ENCODE peak calls at places on chromosomes 16 and 17, in nine cellular contexts. X is sigmoid colon, L is endothelial cell of umbilical vein, Z is adrenal gland, E is body of pancreas, O is heart left ventricle, F is stomach, G is spleen, H is gastrocnemius medialis. N is an unnamed sample.

GRCh38 chr17:8754890-8755289 is 3.5 kb downstream of the SPDYE4 start:
- DNase-seq in E (no peak), O (no peak), Z (no peak), H (no peak), L (no peak), X (no peak), F (no peak), G (no peak), N (no peak)

GRCh38 chr17:49930880-49931279 is 38.1 kb upstream of the DLX4 start:
- DNase-seq in X (no peak), Z (no peak), O (no peak), G (no peak), H (no peak), F (no peak), L (no peak), E (no peak), N (no peak)

GRCh38 chr17:1485311-1485747 is 7.2 kb downstream of the MYO1C start:
- DNase-seq in H (no peak), L (peak; percentile 26), E (peak; percentile 58), Z (peak; percentile 39), F (peak; percentile 39), O (peak; percentile 88), G (peak; percentile 89), X (no peak), N (no peak)

GRCh38 chr17:63246344-63246743 is 199.8 kb downstream of the CYB561 start:
- DNase-seq in H (no peak), Z (no peak), E (no peak), F (no peak), G (no peak), X (no peak), O (no peak), L (no peak), N (no peak)

GRCh38 chr17:8488931-8489330 is 53.2 kb downstream of the NDEL1 start:
- DNase-seq in X (peak; percentile 85), L (peak; percentile 38), O (no peak), H (no peak), G (no peak), Z (peak; percentile 80), E (peak; percentile 26), F (no peak), N (peak; percentile 15)

GRCh38 chr17:56389356-56389755 is 204.1 kb upstream of the NOG start:
- DNase-seq in L (no peak), Z (no peak), X (no peak), O (no peak), G (no peak), F (no peak), H (no peak), E (no peak), N (no peak)

GRCh38 chr17:352421-353212 is at the start of gene RPH3AL:
- DNase-seq in G (no peak), X (no peak), L (peak; percentile 69), H (peak; percentile 18), F (peak; percentile 88), Z (peak; percentile 74), E (peak; percentile 95), O (no peak), N (no peak)

GRCh38 chr17:78849026-78849425 is 8.4 kb upstream of the USP36 start:
- DNase-seq in G (no peak), X (no peak), L (no peak), H (no peak), F (no peak), E (no peak), O (peak; percentile 20), Z (no peak), N (no peak)

GRCh38 chr17:81898029-81898866 is 3.8 kb upstream of the NPB start:
- DNase-seq in E (no peak), H (no peak), G (no peak), F (no peak), X (no peak), Z (no peak), L (no peak), O (peak; percentile 41), N (no peak)

GRCh38 chr16:47051031-47051430 is 77.6 kb upstream of the DNAJA2 start:
- DNase-seq in G (peak; percentile 66), L (no peak), Z (no peak), F (no peak), H (no peak), X (no peak), O (no peak), E (no peak), N (no peak)

GRCh38 chr17:75996665-75997590 is 3.7 kb upstream of the CDK3 start:
- DNase-seq in H (no peak), L (no peak), E (no peak), X (peak; percentile 68), G (peak; percentile 79), O (peak; percentile 66), Z (no peak), F (peak; percentile 63), N (no peak)

GRCh38 chr16:89146211-89147005 is 25.1 kb upstream of the CDH15 start:
- DNase-seq in L (no peak), O (peak; percentile 58), Z (no peak), X (no peak), G (peak; percentile 58), F (no peak), E (no peak), H (no peak), N (no peak)

GRCh38 chr17:34598161-34598776 is 18.9 kb downstream of the TMEM132E start:
- DNase-seq in Z (no peak), G (no peak), L (no peak), O (no peak), E (no peak), F (no peak), H (no peak), X (no peak), N (peak; percentile 37)

GRCh38 chr17:83161298-83162034 is 82.1 kb downstream of the METRNL start:
- DNase-seq in H (no peak), O (no peak), L (no peak), G (no peak), E (no peak), Z (no peak), X (peak; percentile 40), F (no peak), N (no peak)

GRCh38 chr16:20675488-20676267 is 21.8 kb downstream of the ACSM1 start:
- DNase-seq in L (peak; percentile 26), F (peak; percentile 72), H (no peak), O (no peak), Z (no peak), X (peak; percentile 71), G (peak; percentile 79), E (peak; percentile 77), N (peak; percentile 81)

GRCh38 chr17:40443196-40443987 is at the start of gene IGFBP4:
- DNase-seq in X (peak; percentile 94), F (peak; percentile 77), L (peak; percentile 69), Z (peak; percentile 66), O (peak; percentile 92), H (peak; percentile 56), E (peak; percentile 75), G (peak; percentile 95), N (peak; percentile 77)

GRCh38 chr17:49779730-49780220 is 8.7 kb upstream of the KAT7 start:
- DNase-seq in F (no peak), E (peak; percentile 61), G (no peak), Z (peak; percentile 59), X (no peak), L (peak; percentile 79), H (no peak), O (no peak), N (no peak)

GRCh38 chr17:72425796-72426173 is 305.0 kb downstream of the SOX9 start:
- DNase-seq in X (no peak), O (no peak), F (no peak), Z (no peak), L (no peak), G (no peak), E (no peak), H (no peak), N (no peak)

GRCh38 chr17:72426948-72427760 is 306.3 kb downstream of the SOX9 start:
- DNase-seq in Z (no peak), E (peak; percentile 61), G (no peak), X (no peak), H (no peak), O (no peak), L (no peak), F (peak; percentile 36), N (no peak)

GRCh38 chr17:72426321-72426720 is 305.5 kb downstream of the SOX9 start:
- DNase-seq in Z (no peak), H (no peak), F (no peak), X (no peak), G (no peak), L (no peak), E (no peak), O (no peak), N (no peak)

GRCh38 chr17:72429066-72429638 is 308.3 kb downstream of the SOX9 start:
- DNase-seq in F (no peak), Z (no peak), O (no peak), H (no peak), E (no peak), L (no peak), X (no peak), G (no peak), N (no peak)

GRCh38 chr17:72427761-72428109 is 306.9 kb downstream of the SOX9 start:
- DNase-seq in O (no peak), L (no peak), Z (no peak), H (no peak), F (no peak), X (no peak), G (no peak), E (no peak), N (no peak)
- TF ChIP-seq POLR2A in O (no peak), L (no peak), Z (no peak), H (no peak), F (no peak), X (no peak), G (no peak), E (no peak), N (no peak)

GRCh38 chr17:17354560-17355357 is 51.6 kb downstream of the NT5M start:
- DNase-seq in O (peak; percentile 85), H (peak; percentile 34), L (peak; percentile 75), Z (peak; percentile 38), F (peak; percentile 77), E (peak; percentile 75), X (peak; percentile 82), G (peak; percentile 93), N (peak; percentile 90)
- TF ChIP-seq POLR2A in O (no peak), H (no peak), L (no peak), Z (no peak), F (no peak), E (no peak), X (no peak), G (no peak), N (no peak)

DNA sequence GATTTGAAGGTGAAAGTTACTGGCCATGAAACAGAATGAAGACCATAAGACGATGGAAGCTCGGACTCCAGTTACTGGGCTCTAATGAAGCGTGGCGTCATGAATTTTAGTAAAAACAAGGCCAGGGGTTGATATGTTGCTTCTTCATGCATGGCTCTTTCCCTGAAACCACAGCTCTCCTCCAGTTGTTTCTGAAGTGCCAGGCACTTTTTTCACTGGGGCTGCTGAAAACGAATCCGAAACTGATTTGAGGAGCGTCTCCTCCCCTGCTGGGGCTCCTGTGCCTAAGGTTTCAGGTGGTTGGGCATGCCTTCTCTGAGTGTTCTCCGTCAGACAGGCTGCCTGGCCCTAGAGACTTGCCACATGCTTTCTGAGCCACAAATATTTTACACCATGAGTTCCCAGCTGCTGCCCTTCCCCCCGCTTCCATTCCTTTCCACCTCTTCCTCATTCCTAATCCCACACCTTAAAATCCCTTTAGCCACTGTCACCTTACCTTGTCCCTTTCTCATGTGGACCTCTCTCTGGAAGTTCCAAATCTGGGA is 3.7 kb upstream of the MYL4 start:
- DNase-seq in F (peak; percentile 72), E (peak; percentile 58), L (no peak), O (no peak), H (peak; percentile 15), X (peak; percentile 70), Z (peak; percentile 78), G (peak; percentile 86), N (no peak)
- TF ChIP-seq POLR2A in F (no peak), E (no peak), L (no peak), O (no peak), H (peak; percentile 6), X (no peak), Z (no peak), G (no peak), N (no peak)

GRCh38 chr17:45092932-45093430 is 31.9 kb downstream of the NMT1 start:
- DNase-seq in H (peak; percentile 95), X (peak; percentile 97), L (peak; percentile 95), Z (peak; percentile 97), E (peak; percentile 55), G (no peak), F (peak; percentile 57), O (peak; percentile 81), N (no peak)
- TF ChIP-seq POLR2A in H (no peak), X (no peak), L (no peak), Z (peak; percentile 27), E (no peak), G (no peak), F (no peak), O (no peak), N (no peak)

N was measured in erythroblast.